ENCODE peak calls at places on chromosome 18, in five cellular contexts. X is GM23338, Q is DND-41, P is fibroblast of lung, Y is K562. E is an unnamed sample. For H3K79me2, the result is how much of the 10 kb centered on the place peaks cover.

GRCh38 chr18:59085797-59086196 is 53.9 kb upstream of the SEC11C start:
- DNase-seq in X (no peak), Q (no peak), P (peak), Y (no peak), E (no peak)

GRCh38 chr18:26089247-26090129 is 925 bp downstream of the SS18 start:
- DNase-seq in X (peak), Q (peak), P (peak), Y (no peak), E (peak)

GRCh38 chr18:79520473-79521390 is 125.0 kb downstream of the NFATC1 start:
- DNase-seq in X (no peak), Q (no peak), P (no peak), Y (no peak), E (no peak)

GRCh38 chr18:59612461-59612860 is 84.8 kb downstream of the CCBE1 start:
- DNase-seq in X (peak), Q (no peak), P (peak), Y (no peak), E (no peak)

GRCh38 chr18:30245756-30246515 is 796.6 kb downstream of the DSC3 start:
- DNase-seq in X (no peak), Q (no peak), P (peak), Y (no peak), E (peak)

GRCh38 chr18:9048808-9049494 is 53.5 kb upstream of the NDUFV2 start:
- DNase-seq in X (no peak), Q (no peak), P (peak), Y (no peak), E (peak)

GRCh38 chr18:24913507-24914147 is 438.3 kb downstream of the ZNF521 start:
- DNase-seq in X (no peak), Q (no peak), P (no peak), Y (no peak), E (no peak)

GRCh38 chr18:13374468-13375301 is 156.1 kb downstream of the LDLRAD4 start:
- DNase-seq in X (peak), Q (no peak), P (peak), Y (no peak), E (no peak)

GRCh38 chr18:31942301-31942998 is 478 bp downstream of the TRAPPC8 start:
- DNase-seq in X (peak), Q (peak), P (peak), Y (peak), E (no peak)

GRCh38 chr18:26407721-26408601 is 140.4 kb downstream of the KCTD1 start:
- DNase-seq in X (no peak), Q (no peak), P (no peak), Y (no peak), E (peak)

GRCh38 chr18:45951021-45951714 is 16.0 kb downstream of the EPG5 start:
- DNase-seq in X (no peak), Q (no peak), P (peak), Y (no peak), E (peak)

GRCh38 chr18:39620551-39621168 is 2055.1 kb upstream of the CELF4 start:
- DNase-seq in X (no peak), Q (no peak), P (no peak), Y (no peak), E (no peak)

GRCh38 chr18:40152859-40153258 is 1802.2 kb upstream of the PIK3C3 start:
- DNase-seq in X (no peak), Q (no peak), P (peak), Y (no peak), E (peak)

GRCh38 chr18:25262920-25263319 is 89.0 kb downstream of the ZNF521 start:
- DNase-seq in X (no peak), Q (no peak), P (peak), Y (no peak), E (peak)

GRCh38 chr18:2433366-2433765 is 137.9 kb downstream of the METTL4 start:
- DNase-seq in X (no peak), Q (no peak), P (no peak), Y (no peak), E (no peak)

GRCh38 chr18:39945076-39945475 is 2010.0 kb upstream of the PIK3C3 start:
- DNase-seq in X (no peak), Q (no peak), P (peak), Y (no peak), E (peak)

GRCh38 chr18:10690376-10690775 is 164.5 kb downstream of the NAPG start:
- DNase-seq in X (no peak), Q (no peak), P (no peak), Y (no peak), E (no peak)

GRCh38 chr18:44957440-44957839 is 276.8 kb downstream of the SETBP1 start:
- DNase-seq in X (no peak), Q (no peak), P (no peak), Y (no peak), E (no peak)

GRCh38 chr18:69787825-69788547 is 159.7 kb downstream of the CD226 start:
- DNase-seq in X (peak), Q (no peak), P (peak), Y (no peak), E (peak)

GRCh38 chr18:41378628-41379027 is 576.4 kb upstream of the PIK3C3 start:
- DNase-seq in X (peak), Q (no peak), P (peak), Y (no peak), E (peak)

GRCh38 chr18:39453882-39454281 is 1888.3 kb upstream of the CELF4 start:
- DNase-seq in X (no peak), Q (peak), P (peak), Y (no peak), E (no peak)

GRCh38 chr18:44870631-44871502 is 190.2 kb downstream of the SETBP1 start:
- DNase-seq in X (no peak), Q (no peak), P (no peak), Y (no peak), E (no peak)

GRCh38 chr18:56789889-56790180 is 138.7 kb downstream of the WDR7 start:
- DNase-seq in X (no peak), Q (no peak), P (no peak), Y (no peak), E (no peak)

GRCh38 chr18:46160050-46160798 is 56.0 kb downstream of the HAUS1 start:
- DNase-seq in X (no peak), Q (no peak), P (peak), Y (no peak), E (no peak)

GRCh38 chr18:41974661-41975286 is 19.7 kb downstream of the PIK3C3 start:
- DNase-seq in X (no peak), Q (peak), P (peak), Y (no peak), E (no peak)

GRCh38 chr18:79396431-79397287 is 929 bp downstream of the NFATC1 start:
- DNase-seq in X (no peak), Q (no peak), P (peak), Y (peak), E (peak)

GRCh38 chr18:31197676-31198075 is 35.0 kb upstream of the DSC1 start:
- DNase-seq in X (no peak), Q (no peak), P (peak), Y (no peak), E (peak)

GRCh38 chr18:36017232-36017631 is 44.8 kb downstream of the RMP24 start:
- DNase-seq in X (no peak), Q (no peak), P (no peak), Y (no peak), E (no peak)

DNA sequence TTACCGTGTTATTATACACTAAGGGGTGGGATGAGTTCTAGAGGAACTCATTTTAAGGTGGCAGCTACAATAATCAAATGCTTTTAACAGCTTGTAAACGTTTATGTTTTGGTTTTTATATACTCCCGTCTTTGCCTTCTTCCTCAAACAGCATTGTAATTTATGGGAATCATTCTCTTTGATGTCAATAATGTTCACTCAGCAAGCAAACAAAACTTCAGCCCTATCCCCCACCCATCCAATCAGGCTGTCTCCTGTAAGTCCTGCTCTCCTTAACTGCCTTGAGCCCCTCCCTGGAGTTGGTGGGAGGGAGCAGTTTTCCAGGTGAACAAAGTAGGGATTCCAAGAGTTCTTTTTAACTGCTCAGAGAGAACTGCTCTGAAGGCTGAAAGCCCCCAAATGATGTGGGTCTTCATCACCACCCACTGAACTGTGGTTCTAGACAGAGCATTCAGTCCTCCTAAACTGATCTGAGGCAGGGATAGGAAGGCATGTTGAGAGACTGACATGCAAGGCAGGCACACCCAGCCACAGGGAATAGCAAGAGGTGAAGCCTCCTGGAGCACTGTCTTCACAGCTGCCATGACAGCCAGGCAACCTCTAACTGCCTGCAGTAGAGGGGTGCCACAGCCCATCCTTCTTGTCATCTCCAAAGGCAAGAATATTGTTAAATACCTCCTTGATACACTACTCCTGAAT is 17.5 kb downstream of the MYO5B start:
- DNase-seq in X (peak), Q (no peak), P (no peak), Y (no peak), E (no peak)
- H3K79me2 ChIP-seq in X (under half), Q (under half), P (under half), Y (under half), E (under half)

DNA sequence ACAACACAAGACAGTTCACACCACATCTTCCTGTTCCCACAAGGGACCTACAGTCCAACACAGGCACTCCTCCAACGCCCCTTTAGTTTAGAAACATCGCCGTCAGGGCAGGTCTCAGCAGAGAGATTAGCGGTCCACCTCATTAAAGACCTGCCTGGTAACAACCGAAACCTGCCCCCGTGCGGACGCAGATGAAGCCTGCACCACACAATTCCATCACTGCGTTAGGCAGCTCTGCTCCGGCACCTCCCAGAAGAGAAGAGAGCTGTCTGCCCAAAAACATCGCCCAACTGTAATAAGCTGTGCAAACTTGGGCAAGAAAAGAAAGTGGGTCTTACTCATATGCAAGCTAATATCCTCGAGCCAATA is 32.7 kb downstream of the ZNF516 start:
- DNase-seq in X (no peak), Q (no peak), P (no peak), Y (peak), E (no peak)
- H3K79me2 ChIP-seq in X (under half), Q (under half), P (half or more), Y (under half), E (under half)

GRCh38 chr18:49570836-49571235 is 9.0 kb downstream of the LIPG start:
- DNase-seq in X (no peak), Q (no peak), P (no peak), Y (no peak), E (no peak)
- H3K79me2 ChIP-seq in X (under half), Q (under half), P (under half), Y (under half), E (under half)

GRCh38 chr18:61883547-61883946 is 9.3 kb downstream of the RNF152 start:
- DNase-seq in X (no peak), Q (no peak), P (no peak), Y (no peak), E (no peak)

GRCh38 chr18:61887838-61888237 is 5.0 kb downstream of the RNF152 start:
- DNase-seq in X (no peak), Q (no peak), P (no peak), Y (no peak), E (peak)

GRCh38 chr18:61876899-61877298 is 15.9 kb downstream of the RNF152 start:
- DNase-seq in X (no peak), Q (no peak), P (no peak), Y (no peak), E (no peak)

GRCh38 chr18:61882296-61883004 is 10.4 kb downstream of the RNF152 start:
- DNase-seq in X (peak), Q (no peak), P (peak), Y (no peak), E (peak)
- H3K79me2 ChIP-seq in X (under half), Q (under half), P (under half), Y (under half), E (under half)

E was measured in PC-3.